ENCODE peak calls at places on chromosomes 6 and 20, in four cellular contexts. Z is tibial artery, F is cardiac muscle cell, X is HCT116. M is an unnamed sample.

GRCh38 chr6:149060985-149061760 is 256.3 kb upstream of the TAB2 start:
- DNase-seq in Z (no peak), X (no peak), F (peak; percentile 54), M (no peak)

GRCh38 chr20:38123021-38123587 is 42.0 kb downstream of the TGM2 start:
- DNase-seq in Z (no peak), F (peak; percentile 53), X (no peak), M (peak; percentile 0)

GRCh38 chr6:137681445-137682009 is 185.5 kb upstream of the TNFAIP3 start:
- DNase-seq in F (no peak), Z (no peak), X (no peak), M (no peak)

GRCh38 chr6:31972709-31973350 is 892 bp upstream of the DXO start:
- DNase-seq in Z (no peak), X (no peak), F (peak; percentile 53), M (no peak)

GRCh38 chr6:102068349-102068748 is 674.8 kb downstream of the GRIK2 start:
- DNase-seq in X (no peak), F (no peak), Z (no peak), M (no peak)

GRCh38 chr20:21184810-21185209 is 58.9 kb downstream of the KIZ start:
- DNase-seq in X (no peak), F (peak; percentile 81), Z (no peak), M (no peak)

GRCh38 chr20:36951198-36951976 is at the start of gene SAMHD1:
- DNase-seq in X (peak; percentile 96), Z (peak; percentile 99), F (peak; percentile 99), M (peak; percentile 99)

GRCh38 chr20:37223053-37223452 is 38.6 kb downstream of the GHRH start:
- DNase-seq in Z (no peak), X (no peak), F (peak; percentile 92), M (no peak)

GRCh38 chr20:53872561-53873248 is 197.7 kb downstream of the BCAS1 start:
- DNase-seq in X (no peak), Z (no peak), F (peak; percentile 34), M (no peak)

GRCh38 chr20:62133864-62134263 is 9.3 kb downstream of the PSMA7 start:
- DNase-seq in Z (no peak), X (no peak), F (no peak), M (no peak)

GRCh38 chr6:53862517-53863457 is 68.0 kb downstream of the LRRC1 start:
- DNase-seq in X (no peak), Z (no peak), F (peak; percentile 51), M (no peak)

GRCh38 chr6:41187924-41188886 is 12.7 kb downstream of the TREML2 start:
- DNase-seq in F (no peak), Z (no peak), X (no peak), M (no peak)

GRCh38 chr20:63890201-63890576 is 4.7 kb upstream of the DNAJC5 start:
- DNase-seq in F (peak; percentile 35), Z (no peak), X (no peak), M (no peak)

GRCh38 chr6:140773276-140773675 is 1359.4 kb upstream of the GJE1 start:
- DNase-seq in X (no peak), Z (no peak), F (peak; percentile 18), M (no peak)

GRCh38 chr6:90687751-90688380 is 101.0 kb upstream of the MAP3K7 start:
- DNase-seq in F (no peak), Z (no peak), X (no peak), M (no peak)

GRCh38 chr20:16296933-16297332 is 276.3 kb downstream of the KIF16B start:
- DNase-seq in X (no peak), F (no peak), Z (no peak), M (no peak)

GRCh38 chr6:142570221-142570671 is 268.4 kb downstream of the ADGRG6 start:
- DNase-seq in Z (no peak), F (no peak), X (no peak), M (no peak)

GRCh38 chr20:36470482-36471062 is 70.7 kb upstream of the MYL9 start:
- DNase-seq in F (no peak), Z (no peak), X (no peak), M (no peak)

GRCh38 chr6:89487864-89488263 is 54.9 kb downstream of the ANKRD6 start:
- DNase-seq in F (no peak), X (no peak), Z (no peak), M (no peak)

GRCh38 chr20:63090052-63090451 is 83.3 kb upstream of the BHLHE23 start:
- DNase-seq in F (no peak), Z (no peak), X (no peak), M (peak; percentile 3)

GRCh38 chr6:34132486-34133185 is 13.3 kb downstream of the GRM4 start:
- DNase-seq in F (peak; percentile 45), Z (no peak), X (no peak), M (no peak)

GRCh38 chr20:57514273-57514751 is 10.6 kb downstream of the CTCFL start:
- DNase-seq in Z (peak; percentile 85), F (peak; percentile 84), X (peak; percentile 58), M (peak; percentile 67)

GRCh38 chr20:58864346-58864745 is 11.8 kb downstream of the GNAS start:
- DNase-seq in X (no peak), Z (no peak), F (no peak), M (no peak)
- TF ChIP-seq CTCF in X (peak; percentile 36), Z (no peak), F (no peak), M (peak; percentile 39)

DNA sequence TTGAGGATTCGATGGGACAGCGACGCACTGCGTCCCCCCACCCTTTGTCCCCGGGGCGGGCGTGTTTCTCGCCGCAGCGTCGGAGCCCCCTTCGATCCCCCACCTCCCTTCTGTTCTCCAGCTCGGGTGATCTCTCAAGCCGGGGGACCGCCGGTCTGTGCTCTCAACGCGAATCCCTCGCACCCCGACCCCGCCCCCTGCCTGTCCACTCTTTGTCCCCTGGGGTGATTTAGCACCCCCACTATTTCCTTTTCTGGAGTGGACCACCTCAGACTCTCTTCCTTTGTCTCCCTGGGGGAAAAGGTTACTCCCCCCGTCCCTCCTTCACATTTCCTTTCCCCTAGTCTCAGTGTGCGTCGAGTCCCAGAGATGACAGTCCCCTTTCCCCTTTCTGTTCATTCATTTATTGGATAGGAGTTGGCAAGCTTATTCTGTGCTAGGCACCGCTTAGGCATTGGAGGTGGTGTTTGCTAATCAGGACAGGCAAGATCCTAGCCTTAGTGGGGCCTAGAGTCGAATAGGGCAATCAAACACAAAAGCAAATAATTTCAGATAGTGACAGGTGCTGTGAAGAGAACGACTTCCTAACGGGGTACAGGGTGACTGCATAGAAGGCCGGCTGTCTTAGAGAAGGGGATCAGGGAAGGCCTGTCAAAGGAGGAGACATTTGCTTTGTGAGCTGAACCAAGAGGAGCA is 671 bp downstream of the PTPN1 start:
- DNase-seq in F (no peak), X (no peak), Z (no peak), M (no peak)
- H3K27ac ChIP-seq in F (peak overlapping the region; percentile 90), X (peak overlapping the region; percentile 54), Z (peak overlapping the region; percentile 88), M (peak overlapping the region; percentile 85)

GRCh38 chr6:104226798-104227444 is 632.8 kb downstream of the HACE1 start:
- DNase-seq in Z (no peak), X (no peak), F (no peak), M (no peak)
- H3K9me3 ChIP-seq in Z (no peaks in the 10 kb centered on the region), X (no peaks in the 10 kb centered on the region), F (no peaks in the 10 kb centered on the region), M (no peaks in the 10 kb centered on the region)

GRCh38 chr20:46840054-46840729 is 54.5 kb upstream of the EYA2 start:
- DNase-seq in F (no peak), X (no peak), Z (no peak), M (no peak)

GRCh38 chr20:46849269-46849668 is 45.4 kb upstream of the EYA2 start:
- DNase-seq in Z (no peak), F (no peak), X (no peak), M (no peak)

GRCh38 chr20:46850416-46850815 is 44.2 kb upstream of the EYA2 start:
- DNase-seq in F (no peak), Z (no peak), X (no peak), M (peak; percentile 44)

GRCh38 chr20:46849751-46850150 is 44.9 kb upstream of the EYA2 start:
- DNase-seq in F (no peak), X (no peak), Z (no peak), M (peak; percentile 57)

DNA sequence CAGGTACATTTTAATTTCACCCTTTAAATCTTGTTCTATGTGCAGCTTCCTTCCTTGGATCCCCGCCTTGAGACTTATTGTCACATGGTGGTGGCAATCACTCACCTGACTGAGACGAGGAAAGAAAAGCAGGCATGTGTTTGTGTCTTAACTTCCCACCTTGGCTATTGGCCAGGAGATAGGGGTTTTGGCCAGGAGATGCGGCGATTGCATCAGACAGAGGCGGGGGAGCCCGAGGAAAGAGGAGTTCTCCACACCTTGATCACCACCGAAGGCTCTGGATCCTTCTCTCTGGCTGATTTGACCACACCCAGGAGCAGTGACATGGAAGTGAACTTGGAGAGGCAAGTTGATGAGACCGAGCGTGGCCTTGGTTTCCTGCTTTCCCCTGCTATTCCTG is 49.7 kb upstream of the EYA2 start:
- DNase-seq in Z (no peak), F (no peak), X (no peak), M (no peak)
- TF ChIP-seq CTCF in Z (no peak), F (no peak), X (no peak), M (no peak)

DNA sequence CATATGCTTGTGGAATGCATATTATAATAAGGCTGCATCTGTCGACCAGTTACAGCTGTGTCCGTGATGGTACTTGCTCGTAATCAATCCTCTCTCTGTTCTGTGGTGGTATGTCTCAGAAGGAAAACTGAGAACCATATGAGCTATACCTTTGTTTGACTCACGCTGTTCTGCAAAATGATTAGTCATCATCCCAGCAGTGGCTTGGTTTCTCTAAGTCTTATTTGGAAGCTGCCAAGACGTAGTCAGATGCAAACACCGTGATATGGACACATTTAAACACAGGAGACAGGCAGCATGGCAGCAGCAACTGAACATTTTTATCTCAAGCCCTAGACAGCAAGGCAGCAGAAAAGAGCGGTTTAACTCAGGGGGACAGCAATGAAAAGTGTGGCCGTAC is 1295.2 kb downstream of the EPHA7 start:
- DNase-seq in Z (no peak), X (no peak), F (peak; percentile 16), M (no peak)
- H3K27ac ChIP-seq in Z (no peak overlapping the region), X (no peak overlapping the region), F (peak overlapping the region; percentile 58), M (no peak overlapping the region)

GRCh38 chr6:4840169-4840568 is 64.0 kb downstream of the CDYL start:
- DNase-seq in X (no peak), F (no peak), Z (no peak), M (no peak)
- H3K9me3 ChIP-seq in X (peaks cover 8% of the 10 kb centered on the region), F (peaks cover 2% of the 10 kb centered on the region), Z (peaks cover 7% of the 10 kb centered on the region), M (peaks cover 8% of the 10 kb centered on the region)

GRCh38 chr6:6788394-6789020 is 200.0 kb downstream of the LY86 start:
- DNase-seq in X (no peak), Z (no peak), F (peak; percentile 31), M (no peak)
- TF ChIP-seq CTCF in X (peak; percentile 81), Z (peak; percentile 12), F (peak; percentile 67), M (peak; percentile 87)